ENCODE peak calls at places on chromosomes 1 and 21, in nine cellular contexts. D, T, N, V, M, Q, Z, L and A are unnamed samples.

GRCh38 chr1:52237430-52237829 is 95.5 kb downstream of the ZFYVE9 start:
- DNase-seq in L (peak; percentile 40), M (no peak), N (no peak), V (no peak), Q (no peak), Z (peak; percentile 18), T (peak; percentile 5), D (no peak), A (no peak)

GRCh38 chr1:44842763-44843655 is at the start of gene PTCH2:
- DNase-seq in Q (peak; percentile 91), V (no peak), T (peak; percentile 88), D (no peak), Z (peak; percentile 35), L (no peak), N (peak; percentile 87), M (peak; percentile 45), A (peak; percentile 90)

GRCh38 chr1:91611498-91611917 is 110.9 kb downstream of the CDC7 start:
- DNase-seq in Q (no peak), Z (no peak), N (no peak), M (no peak), L (no peak), V (no peak), T (peak; percentile 11), D (no peak), A (peak; percentile 55)

GRCh38 chr1:7515175-7515574 is 255.9 kb upstream of the VAMP3 start:
- DNase-seq in L (no peak), N (no peak), T (no peak), Q (no peak), M (no peak), D (no peak), V (no peak), Z (no peak), A (no peak)

GRCh38 chr1:5651027-5651410 is 341.2 kb downstream of the NPHP4 start:
- DNase-seq in M (no peak), Q (no peak), L (no peak), T (no peak), Z (no peak), N (no peak), V (no peak), D (no peak), A (no peak)

GRCh38 chr1:225044258-225044657 is 114.8 kb downstream of the DNAH14 start:
- DNase-seq in Z (peak; percentile 5), D (no peak), V (no peak), T (no peak), Q (no peak), L (peak; percentile 13), M (no peak), N (no peak), A (no peak)

GRCh38 chr1:171486048-171486519 is 754 bp downstream of the PRRC2C start:
- DNase-seq in Q (peak; percentile 56), M (peak; percentile 82), D (no peak), T (peak; percentile 61), V (peak; percentile 49), L (peak; percentile 41), Z (peak; percentile 35), N (peak; percentile 60), A (no peak)

GRCh38 chr1:30191154-30191702 is 532.2 kb downstream of the MATN1 start:
- DNase-seq in V (no peak), D (peak; percentile 63), T (no peak), L (peak; percentile 81), M (peak; percentile 37), N (no peak), Q (no peak), Z (peak; percentile 25), A (peak; percentile 68)

GRCh38 chr1:61226791-61227567 is 144.6 kb downstream of the NFIA start:
- DNase-seq in M (no peak), L (no peak), N (peak; percentile 96), T (peak; percentile 2), Z (no peak), Q (peak; percentile 78), D (no peak), V (no peak), A (no peak)

GRCh38 chr1:7387053-7387861 is 383.8 kb upstream of the VAMP3 start:
- DNase-seq in L (no peak), Q (no peak), Z (no peak), M (no peak), N (no peak), T (no peak), D (no peak), V (no peak), A (no peak)

GRCh38 chr1:65075123-65075976 is 72.7 kb upstream of the AK4 start:
- DNase-seq in D (peak; percentile 63), N (peak; percentile 44), T (peak; percentile 61), Q (peak; percentile 35), Z (no peak), M (peak; percentile 63), V (peak; percentile 35), L (peak; percentile 55), A (peak; percentile 51)

GRCh38 chr1:161484613-161485012 is 20.6 kb upstream of the FCGR2A start:
- DNase-seq in D (no peak), L (no peak), T (no peak), Q (no peak), M (no peak), N (no peak), Z (no peak), V (no peak), A (no peak)

GRCh38 chr1:68175621-68176398 is 56.5 kb downstream of the WLS start:
- DNase-seq in N (peak; percentile 95), Q (peak; percentile 58), T (peak; percentile 32), Z (no peak), D (no peak), V (no peak), M (no peak), L (no peak), A (peak; percentile 40)

GRCh38 chr1:208924011-208924410 is 659.5 kb upstream of the CAMK1G start:
- DNase-seq in M (no peak), T (no peak), L (no peak), Z (no peak), D (no peak), V (no peak), Q (no peak), N (no peak), A (no peak)

GRCh38 chr21:31397939-31398338 is 53.9 kb upstream of the TIAM1 start:
- DNase-seq in N (peak; percentile 11), Z (no peak), Q (no peak), D (no peak), V (no peak), L (no peak), M (peak; percentile 8), T (no peak), A (no peak)

GRCh38 chr21:20998886-20999285 is 677 bp downstream of the NCAM2 start:
- DNase-seq in Z (no peak), Q (no peak), D (no peak), N (no peak), V (no peak), T (peak; percentile 16), M (no peak), L (no peak), A (no peak)

GRCh38 chr1:31681421-31681820 is 22.4 kb downstream of the COL16A1 start:
- DNase-seq in V (no peak), D (no peak), M (no peak), N (no peak), Q (no peak), T (no peak), Z (no peak), L (no peak), A (no peak)

GRCh38 chr1:2208309-2209239 is 14.0 kb upstream of the FAAP20 start:
- DNase-seq in M (no peak), T (no peak), V (no peak), L (peak; percentile 99), D (no peak), N (no peak), Z (peak; percentile 81), Q (no peak), A (peak; percentile 85)

GRCh38 chr1:32404956-32405355 is 10.7 kb upstream of the BSDC1 start:
- DNase-seq in D (no peak), M (no peak), V (no peak), L (no peak), T (no peak), N (no peak), Q (no peak), Z (peak; percentile 21), A (no peak)

GRCh38 chr1:232754930-232755329 is 50.3 kb upstream of the MAP10 start:
- DNase-seq in L (no peak), N (no peak), Z (no peak), Q (no peak), D (no peak), T (no peak), M (no peak), V (no peak), A (no peak)

GRCh38 chr21:45168522-45168921 is 94.1 kb downstream of the ADARB1 start:
- DNase-seq in Q (no peak), T (no peak), Z (no peak), M (no peak), D (no peak), V (no peak), N (no peak), L (no peak), A (no peak)

GRCh38 chr1:168465942-168466702 is 77.7 kb downstream of the XCL2 start:
- DNase-seq in D (no peak), V (peak; percentile 17), N (peak; percentile 94), M (peak; percentile 73), T (peak; percentile 59), Q (peak; percentile 85), Z (no peak), L (no peak), A (peak; percentile 73)

GRCh38 chr1:56466541-56466940 is 112.8 kb downstream of the PLPP3 start:
- DNase-seq in M (no peak), T (no peak), D (no peak), Z (no peak), Q (no peak), L (no peak), V (no peak), N (no peak), A (no peak)

GRCh38 chr1:91502882-91503184 is 2.2 kb downstream of the CDC7 start:
- DNase-seq in Q (no peak), L (no peak), Z (no peak), M (no peak), V (no peak), N (no peak), D (no peak), T (peak; percentile 30), A (peak; percentile 11)

GRCh38 chr1:234962340-234962989 is 166.2 kb downstream of the TOMM20 start:
- DNase-seq in V (no peak), Z (peak; percentile 97), T (no peak), Q (peak; percentile 34), L (peak; percentile 97), N (no peak), M (peak; percentile 58), D (no peak), A (peak; percentile 64)

GRCh38 chr1:178512566-178513277 is at the start of gene TEX35:
- DNase-seq in T (no peak), Q (no peak), N (no peak), D (no peak), M (no peak), Z (no peak), L (no peak), V (no peak), A (no peak)

GRCh38 chr1:212242288-212242984 is 42.8 kb upstream of the PPP2R5A start:
- DNase-seq in V (no peak), Q (peak; percentile 17), Z (no peak), M (no peak), N (no peak), T (no peak), L (no peak), D (no peak), A (no peak)

GRCh38 chr21:28308516-28308915 is 684.2 kb downstream of the LTN1 start:
- DNase-seq in L (no peak), D (no peak), M (no peak), T (no peak), N (no peak), V (no peak), Z (no peak), Q (no peak), A (no peak)

GRCh38 chr1:17465186-17465585 is 25.7 kb upstream of the RCC2 start:
- DNase-seq in T (no peak), Q (no peak), V (no peak), N (no peak), D (no peak), M (no peak), Z (no peak), L (no peak), A (no peak)

GRCh38 chr1:47751188-47751587 is 246.0 kb downstream of the TRABD2B start:
- DNase-seq in N (no peak), L (no peak), M (no peak), T (no peak), D (no peak), Q (peak; percentile 32), Z (no peak), V (no peak), A (no peak)

GRCh38 chr1:153945131-153945794 is 1.3 kb downstream of the DENND4B start:
- DNase-seq in M (peak; percentile 82), Z (no peak), V (peak; percentile 64), L (no peak), T (no peak), Q (no peak), D (peak; percentile 79), N (no peak), A (peak; percentile 39)